ENCODE peak calls at places on chromosome 2, in nine cellular contexts. One of them, this sample, is unnamed.

GRCh38 chr2:172456002-172456401 is 28.6 kb downstream of the ITGA6 start:
- DNase-seq in EL: no peak
- DNase-seq in neuronal stem cell: no peak
- DNase-seq in cerebellar cortex: peak; percentile 8
- DNase-seq in endothelial cell: no peak
- DNase-seq in AG08396: no peak
- DNase-seq in amniotic stem cell: no peak
- DNase-seq in AG20443: peak; percentile 18
- DNase-seq in glutamatergic neuron: no peak
- DNase-seq in this sample: no peak

GRCh38 chr2:113797237-113797636 is 40.8 kb upstream of the SLC35F5 start:
- DNase-seq in cerebellar cortex: no peak
- DNase-seq in endothelial cell: no peak
- DNase-seq in EL: no peak
- DNase-seq in glutamatergic neuron: no peak
- DNase-seq in neuronal stem cell: no peak
- DNase-seq in amniotic stem cell: no peak
- DNase-seq in AG20443: no peak
- DNase-seq in AG08396: no peak
- DNase-seq in this sample: no peak

GRCh38 chr2:238851751-238852150 is 3.9 kb downstream of the TWIST2 start:
- DNase-seq in glutamatergic neuron: no peak
- DNase-seq in amniotic stem cell: no peak
- DNase-seq in EL: peak; percentile 53
- DNase-seq in AG08396: no peak
- DNase-seq in cerebellar cortex: no peak
- DNase-seq in neuronal stem cell: no peak
- DNase-seq in AG20443: no peak
- DNase-seq in endothelial cell: no peak
- DNase-seq in this sample: no peak

GRCh38 chr2:216555274-216555673 is 56.6 kb downstream of the RPL37A start:
- DNase-seq in endothelial cell: no peak
- DNase-seq in amniotic stem cell: no peak
- DNase-seq in AG08396: no peak
- DNase-seq in cerebellar cortex: peak; percentile 51
- DNase-seq in glutamatergic neuron: no peak
- DNase-seq in AG20443: no peak
- DNase-seq in EL: peak; percentile 71
- DNase-seq in neuronal stem cell: no peak
- DNase-seq in this sample: peak; percentile 90

GRCh38 chr2:18650221-18650620 is 60.9 kb upstream of the NT5C1B start:
- DNase-seq in cerebellar cortex: no peak
- DNase-seq in endothelial cell: no peak
- DNase-seq in AG20443: no peak
- DNase-seq in amniotic stem cell: no peak
- DNase-seq in EL: no peak
- DNase-seq in neuronal stem cell: no peak
- DNase-seq in glutamatergic neuron: no peak
- DNase-seq in AG08396: no peak
- DNase-seq in this sample: no peak

GRCh38 chr2:133293544-133294270 is 274.6 kb downstream of the NCKAP5 start:
- DNase-seq in glutamatergic neuron: no peak
- DNase-seq in EL: peak; percentile 77
- DNase-seq in AG08396: no peak
- DNase-seq in endothelial cell: no peak
- DNase-seq in cerebellar cortex: peak; percentile 2
- DNase-seq in AG20443: peak; percentile 62
- DNase-seq in amniotic stem cell: no peak
- DNase-seq in neuronal stem cell: no peak
- DNase-seq in this sample: peak; percentile 31

GRCh38 chr2:67880291-67880761 is 182.5 kb downstream of the C1D start:
- DNase-seq in AG20443: no peak
- DNase-seq in neuronal stem cell: no peak
- DNase-seq in AG08396: no peak
- DNase-seq in EL: peak; percentile 70
- DNase-seq in cerebellar cortex: peak; percentile 91
- DNase-seq in amniotic stem cell: no peak
- DNase-seq in endothelial cell: no peak
- DNase-seq in glutamatergic neuron: no peak
- DNase-seq in this sample: no peak

GRCh38 chr2:73886357-73886756 is 6.5 kb upstream of the ACTG2 start:
- DNase-seq in endothelial cell: no peak
- DNase-seq in AG08396: no peak
- DNase-seq in EL: no peak
- DNase-seq in amniotic stem cell: no peak
- DNase-seq in cerebellar cortex: no peak
- DNase-seq in AG20443: no peak
- DNase-seq in glutamatergic neuron: no peak
- DNase-seq in neuronal stem cell: no peak
- DNase-seq in this sample: no peak

GRCh38 chr2:46010925-46011490 is 286.2 kb upstream of the EPAS1 start:
- DNase-seq in amniotic stem cell: peak; percentile 24
- DNase-seq in glutamatergic neuron: no peak
- DNase-seq in endothelial cell: no peak
- DNase-seq in neuronal stem cell: no peak
- DNase-seq in cerebellar cortex: peak; percentile 52
- DNase-seq in AG08396: peak; percentile 36
- DNase-seq in AG20443: peak; percentile 57
- DNase-seq in EL: peak; percentile 53
- DNase-seq in this sample: peak; percentile 64

This sample was measured in pons.